ENCODE peak calls at places on chromosome 13, in six cellular contexts. One of them, this sample, is unnamed.

GRCh38 chr13:102913924-102914628 is 68.2 kb downstream of the ERCC5 start:
- DNase-seq in choroid plexus epithelial cell: peak
- DNase-seq in prostate gland: peak
- DNase-seq in left lung: no peak
- DNase-seq in astrocyte of the cerebellum: peak
- DNase-seq in hepatocyte: no peak
- DNase-seq in this sample: no peak

GRCh38 chr13:39159971-39160370 is 121.7 kb downstream of the NHLRC3 start:
- DNase-seq in choroid plexus epithelial cell: no peak
- DNase-seq in hepatocyte: no peak
- DNase-seq in prostate gland: no peak
- DNase-seq in left lung: no peak
- DNase-seq in astrocyte of the cerebellum: no peak
- DNase-seq in this sample: no peak

GRCh38 chr13:64538711-64539110 is 2691.4 kb downstream of the PCDH9 start:
- DNase-seq in left lung: no peak
- DNase-seq in astrocyte of the cerebellum: no peak
- DNase-seq in hepatocyte: no peak
- DNase-seq in choroid plexus epithelial cell: no peak
- DNase-seq in prostate gland: no peak
- DNase-seq in this sample: no peak

GRCh38 chr13:94784066-94784465 is 71.7 kb upstream of the SOX21 start:
- DNase-seq in prostate gland: no peak
- DNase-seq in astrocyte of the cerebellum: peak
- DNase-seq in left lung: no peak
- DNase-seq in choroid plexus epithelial cell: peak
- DNase-seq in hepatocyte: no peak
- DNase-seq in this sample: no peak

GRCh38 chr13:73433893-73434292 is 375.1 kb downstream of the KLF5 start:
- DNase-seq in prostate gland: no peak
- DNase-seq in hepatocyte: no peak
- DNase-seq in left lung: no peak
- DNase-seq in astrocyte of the cerebellum: no peak
- DNase-seq in choroid plexus epithelial cell: no peak
- DNase-seq in this sample: no peak

GRCh38 chr13:74573654-74574053 is 439.4 kb upstream of the KLF12 start:
- DNase-seq in prostate gland: no peak
- DNase-seq in left lung: no peak
- DNase-seq in choroid plexus epithelial cell: no peak
- DNase-seq in astrocyte of the cerebellum: no peak
- DNase-seq in hepatocyte: no peak
- DNase-seq in this sample: no peak

GRCh38 chr13:77345150-77345780 is 18.4 kb upstream of the MYCBP2 start:
- DNase-seq in choroid plexus epithelial cell: no peak
- DNase-seq in astrocyte of the cerebellum: no peak
- DNase-seq in hepatocyte: no peak
- DNase-seq in prostate gland: no peak
- DNase-seq in left lung: no peak
- DNase-seq in this sample: no peak

GRCh38 chr13:33284016-33284415 is 1.5 kb downstream of the STARD13 start:
- DNase-seq in prostate gland: no peak
- DNase-seq in left lung: no peak
- DNase-seq in hepatocyte: no peak
- DNase-seq in choroid plexus epithelial cell: peak
- DNase-seq in astrocyte of the cerebellum: no peak
- DNase-seq in this sample: no peak

GRCh38 chr13:110387451-110388140 is 80.5 kb downstream of the COL4A2 start:
- DNase-seq in left lung: no peak
- DNase-seq in astrocyte of the cerebellum: no peak
- DNase-seq in hepatocyte: peak
- DNase-seq in prostate gland: peak
- DNase-seq in choroid plexus epithelial cell: peak
- DNase-seq in this sample: no peak

GRCh38 chr13:28220166-28220565 is 81.8 kb downstream of the PAN3 start:
- DNase-seq in prostate gland: no peak
- DNase-seq in astrocyte of the cerebellum: no peak
- DNase-seq in hepatocyte: peak
- DNase-seq in left lung: no peak
- DNase-seq in choroid plexus epithelial cell: peak
- DNase-seq in this sample: no peak

GRCh38 chr13:48976677-48977625 is 1.2 kb downstream of the FNDC3A start:
- DNase-seq in prostate gland: no peak
- DNase-seq in choroid plexus epithelial cell: peak
- DNase-seq in hepatocyte: peak
- DNase-seq in left lung: no peak
- DNase-seq in astrocyte of the cerebellum: peak
- DNase-seq in this sample: no peak

GRCh38 chr13:98285317-98285716 is 108.2 kb upstream of the RNF113B start:
- DNase-seq in choroid plexus epithelial cell: peak
- DNase-seq in astrocyte of the cerebellum: no peak
- DNase-seq in prostate gland: no peak
- DNase-seq in hepatocyte: no peak
- DNase-seq in left lung: no peak
- DNase-seq in this sample: no peak

GRCh38 chr13:34671136-34671535 is 270.9 kb upstream of the NBEA start:
- DNase-seq in astrocyte of the cerebellum: no peak
- DNase-seq in left lung: no peak
- DNase-seq in prostate gland: peak
- DNase-seq in hepatocyte: no peak
- DNase-seq in choroid plexus epithelial cell: no peak
- DNase-seq in this sample: no peak

GRCh38 chr13:114313061-114313860 is 1.0 kb upstream of the CHAMP1 start:
- DNase-seq in prostate gland: no peak
- DNase-seq in hepatocyte: no peak
- DNase-seq in left lung: no peak
- DNase-seq in choroid plexus epithelial cell: no peak
- DNase-seq in astrocyte of the cerebellum: no peak
- DNase-seq in this sample: no peak

GRCh38 chr13:35789335-35790166 is 313.1 kb upstream of the MAB21L1 start:
- DNase-seq in choroid plexus epithelial cell: peak
- DNase-seq in left lung: no peak
- DNase-seq in astrocyte of the cerebellum: no peak
- DNase-seq in prostate gland: no peak
- DNase-seq in hepatocyte: peak
- DNase-seq in this sample: no peak

GRCh38 chr13:50116430-50116973 is 101.3 kb downstream of the KCNRG start:
- DNase-seq in left lung: no peak
- DNase-seq in hepatocyte: no peak
- DNase-seq in astrocyte of the cerebellum: no peak
- DNase-seq in choroid plexus epithelial cell: no peak
- DNase-seq in prostate gland: no peak
- DNase-seq in this sample: no peak

GRCh38 chr13:20411638-20412342 is 113.9 kb downstream of the CRYL1 start:
- DNase-seq in hepatocyte: no peak
- DNase-seq in astrocyte of the cerebellum: no peak
- DNase-seq in left lung: no peak
- DNase-seq in prostate gland: no peak
- DNase-seq in choroid plexus epithelial cell: no peak
- DNase-seq in this sample: no peak

GRCh38 chr13:49584771-49585182 is 581 bp downstream of the RCBTB1 start:
- DNase-seq in hepatocyte: peak
- DNase-seq in choroid plexus epithelial cell: peak
- DNase-seq in prostate gland: no peak
- DNase-seq in left lung: no peak
- DNase-seq in astrocyte of the cerebellum: no peak
- DNase-seq in this sample: no peak

GRCh38 chr13:111629933-111630332 is 309.5 kb downstream of the TEX29 start:
- DNase-seq in prostate gland: no peak
- DNase-seq in left lung: no peak
- DNase-seq in hepatocyte: no peak
- DNase-seq in choroid plexus epithelial cell: no peak
- DNase-seq in astrocyte of the cerebellum: no peak
- DNase-seq in this sample: peak

GRCh38 chr13:48831248-48831647 is 144.5 kb upstream of the FNDC3A start:
- DNase-seq in left lung: no peak
- DNase-seq in astrocyte of the cerebellum: no peak
- DNase-seq in prostate gland: no peak
- DNase-seq in hepatocyte: no peak
- DNase-seq in choroid plexus epithelial cell: peak
- DNase-seq in this sample: no peak

GRCh38 chr13:30676672-30677071 is 58.7 kb upstream of the ALOX5AP start:
- DNase-seq in astrocyte of the cerebellum: no peak
- DNase-seq in hepatocyte: peak
- DNase-seq in choroid plexus epithelial cell: peak
- DNase-seq in prostate gland: no peak
- DNase-seq in left lung: no peak
- DNase-seq in this sample: no peak
- TF ChIP-seq CTCF in astrocyte of the cerebellum: peak
- TF ChIP-seq CTCF in hepatocyte: peak
- TF ChIP-seq CTCF in choroid plexus epithelial cell: peak
- TF ChIP-seq CTCF in prostate gland: peak
- TF ChIP-seq CTCF in left lung: no peak
- TF ChIP-seq CTCF in this sample: peak

DNA sequence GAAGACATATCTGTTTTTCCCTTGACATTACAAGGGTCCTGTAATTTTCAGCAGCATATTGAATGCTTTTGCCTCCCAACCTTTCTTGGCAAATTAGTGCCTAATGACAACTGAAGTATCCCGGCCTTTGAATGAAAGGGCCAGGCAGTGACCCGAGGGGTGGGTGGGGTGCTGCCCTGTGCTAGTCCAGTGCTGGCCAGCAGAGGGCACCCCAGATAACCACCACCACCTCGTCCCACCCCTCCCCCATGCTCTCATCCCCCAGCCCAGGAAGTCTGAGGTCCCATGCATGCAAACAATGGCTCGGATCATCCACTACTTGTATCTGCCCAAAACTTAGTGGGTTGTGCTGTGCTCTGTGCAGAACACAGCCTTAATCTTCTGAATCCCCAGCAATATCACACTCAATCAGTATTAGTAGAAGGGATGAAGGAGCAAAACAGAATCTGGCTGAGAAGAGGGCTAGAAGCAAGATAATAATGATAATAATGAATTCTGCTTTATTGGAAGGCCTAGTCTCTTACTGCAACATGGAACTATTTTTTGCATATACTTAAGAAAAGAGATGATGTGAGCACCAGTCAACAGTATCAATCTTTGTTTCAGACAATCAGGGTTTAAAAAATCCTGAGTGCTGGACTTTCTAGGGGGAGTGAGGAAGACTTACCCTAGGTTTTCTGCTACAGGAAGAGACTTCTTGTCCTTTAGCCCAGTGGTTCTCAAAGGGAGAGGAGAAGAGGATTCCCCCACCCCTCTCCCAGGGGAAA is 3.8 kb downstream of the ATP12A start:
- DNase-seq in choroid plexus epithelial cell: peak
- DNase-seq in left lung: no peak
- DNase-seq in astrocyte of the cerebellum: no peak
- DNase-seq in hepatocyte: peak
- DNase-seq in prostate gland: peak
- DNase-seq in this sample: no peak
- TF ChIP-seq CTCF in choroid plexus epithelial cell: peak
- TF ChIP-seq CTCF in left lung: peak
- TF ChIP-seq CTCF in astrocyte of the cerebellum: peak
- TF ChIP-seq CTCF in hepatocyte: peak
- TF ChIP-seq CTCF in prostate gland: peak
- TF ChIP-seq CTCF in this sample: peak

GRCh38 chr13:92972751-92973150 is 253.9 kb upstream of the GPC6 start:
- DNase-seq in hepatocyte: no peak
- DNase-seq in prostate gland: no peak
- DNase-seq in left lung: no peak
- DNase-seq in choroid plexus epithelial cell: no peak
- DNase-seq in astrocyte of the cerebellum: no peak
- DNase-seq in this sample: no peak

GRCh38 chr13:92963029-92963428 is 263.6 kb upstream of the GPC6 start:
- DNase-seq in hepatocyte: no peak
- DNase-seq in prostate gland: no peak
- DNase-seq in left lung: no peak
- DNase-seq in choroid plexus epithelial cell: peak
- DNase-seq in astrocyte of the cerebellum: peak
- DNase-seq in this sample: no peak

GRCh38 chr13:92966900-92967299 is 259.7 kb upstream of the GPC6 start:
- DNase-seq in left lung: no peak
- DNase-seq in hepatocyte: no peak
- DNase-seq in astrocyte of the cerebellum: no peak
- DNase-seq in prostate gland: no peak
- DNase-seq in choroid plexus epithelial cell: no peak
- DNase-seq in this sample: no peak

GRCh38 chr13:92966341-92966740 is 260.3 kb upstream of the GPC6 start:
- DNase-seq in choroid plexus epithelial cell: no peak
- DNase-seq in prostate gland: no peak
- DNase-seq in left lung: no peak
- DNase-seq in hepatocyte: no peak
- DNase-seq in astrocyte of the cerebellum: no peak
- DNase-seq in this sample: no peak

DNA sequence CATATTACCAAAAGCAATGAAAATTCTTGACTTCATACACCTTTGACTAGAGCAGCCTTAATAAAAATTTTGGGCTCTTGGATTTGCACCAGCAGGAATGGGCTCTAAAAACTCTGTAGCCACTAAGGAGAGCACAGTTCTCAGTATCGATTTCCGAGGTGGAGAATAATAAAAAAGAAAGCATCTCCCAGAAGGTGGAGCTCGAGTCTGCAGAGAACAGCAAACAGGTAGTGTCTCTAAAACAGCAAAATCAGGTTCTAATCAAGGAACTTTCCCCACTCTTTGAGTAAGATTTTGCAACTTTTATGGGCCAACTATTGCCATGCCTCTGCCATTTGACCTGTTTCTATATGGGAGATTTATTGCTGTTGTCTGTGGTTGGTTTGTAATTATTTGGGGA is 258.7 kb upstream of the GPC6 start:
- DNase-seq in hepatocyte: no peak
- DNase-seq in left lung: no peak
- DNase-seq in prostate gland: no peak
- DNase-seq in astrocyte of the cerebellum: no peak
- DNase-seq in choroid plexus epithelial cell: peak
- DNase-seq in this sample: no peak
- TF ChIP-seq CTCF in hepatocyte: peak
- TF ChIP-seq CTCF in left lung: no peak
- TF ChIP-seq CTCF in prostate gland: no peak
- TF ChIP-seq CTCF in astrocyte of the cerebellum: peak
- TF ChIP-seq CTCF in choroid plexus epithelial cell: peak
- TF ChIP-seq CTCF in this sample: peak

DNA sequence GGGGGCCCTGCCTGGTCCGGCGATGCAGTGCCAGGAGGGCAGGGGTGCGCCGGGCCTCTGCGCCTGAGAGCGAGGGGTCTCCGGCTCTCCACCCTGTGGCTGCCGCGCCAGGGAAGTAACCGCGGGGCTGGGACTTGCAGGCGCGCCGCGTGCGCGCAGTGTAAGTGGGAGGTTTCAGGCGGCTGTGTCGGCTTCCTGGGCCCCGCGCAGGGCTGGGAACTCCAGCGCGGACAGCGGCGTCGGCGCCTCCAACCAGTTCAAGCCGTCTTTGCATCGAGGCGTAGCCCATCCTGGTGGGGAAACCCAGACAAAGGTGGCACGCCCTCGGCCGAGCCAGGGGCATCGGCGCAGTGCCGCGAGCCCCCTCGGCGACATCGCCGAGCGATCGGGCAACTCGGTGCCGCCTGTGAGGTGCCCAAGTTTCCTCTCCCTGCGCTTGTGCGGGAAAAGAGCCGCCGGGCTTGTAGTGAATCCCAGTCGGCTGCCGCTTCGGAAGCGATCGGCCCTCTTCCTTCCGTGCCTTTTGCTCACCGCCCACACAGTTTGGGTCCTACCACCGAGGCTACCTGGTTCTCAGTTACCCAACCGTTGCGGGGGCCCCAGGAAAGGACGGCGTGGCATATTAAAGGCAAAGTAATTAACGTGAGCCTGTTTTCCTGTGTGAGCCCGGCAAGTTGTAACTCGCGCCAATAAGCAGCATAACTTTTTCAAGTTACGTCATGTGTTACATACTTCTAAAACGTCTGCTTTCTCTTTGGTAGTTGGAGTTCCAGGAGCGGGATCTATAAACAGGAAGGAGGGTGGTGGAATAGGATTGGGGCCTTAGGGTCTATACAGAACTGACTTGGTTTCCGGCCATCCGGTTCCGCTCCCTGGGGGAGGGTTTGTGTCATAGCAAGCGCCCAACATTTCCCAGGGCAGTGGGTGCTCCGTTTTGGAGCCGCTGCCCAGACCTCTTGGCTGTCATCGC is 1.2 kb downstream of the LRCH1 start:
- DNase-seq in astrocyte of the cerebellum: peak
- DNase-seq in prostate gland: peak
- DNase-seq in hepatocyte: peak
- DNase-seq in left lung: peak
- DNase-seq in choroid plexus epithelial cell: peak
- DNase-seq in this sample: peak
- TF ChIP-seq CTCF in astrocyte of the cerebellum: peak
- TF ChIP-seq CTCF in prostate gland: peak
- TF ChIP-seq CTCF in hepatocyte: peak
- TF ChIP-seq CTCF in left lung: peak
- TF ChIP-seq CTCF in choroid plexus epithelial cell: peak
- TF ChIP-seq CTCF in this sample: no peak